ENCODE peak calls at places on chromosome 12, in four cellular contexts. One of them, this sample, is unnamed.

GRCh38 chr12:89162704-89163261 is 189.5 kb downstream of the DUSP6 start:
- DNase-seq in PC-3: peak
- DNase-seq in IMR-90: peak
- DNase-seq in GM23338: no peak
- DNase-seq in this sample: no peak

GRCh38 chr12:118986043-118986442 is 4.7 kb downstream of the SRRM4 start:
- DNase-seq in GM23338: peak
- DNase-seq in IMR-90: no peak
- DNase-seq in PC-3: no peak
- DNase-seq in this sample: no peak

GRCh38 chr12:93804392-93805179 is 127.4 kb downstream of the CRADD start:
- DNase-seq in GM23338: no peak
- DNase-seq in IMR-90: no peak
- DNase-seq in PC-3: no peak
- DNase-seq in this sample: no peak

GRCh38 chr12:105166736-105167135 is 59.2 kb downstream of the WASHC4 start:
- DNase-seq in GM23338: no peak
- DNase-seq in PC-3: no peak
- DNase-seq in IMR-90: peak
- DNase-seq in this sample: no peak

GRCh38 chr12:112175361-112176155 is 50.2 kb downstream of the TRAFD1 start:
- DNase-seq in PC-3: no peak
- DNase-seq in IMR-90: no peak
- DNase-seq in GM23338: no peak
- DNase-seq in this sample: no peak

GRCh38 chr12:100566887-100567637 is 6.4 kb upstream of the GAS2L3 start:
- DNase-seq in PC-3: peak
- DNase-seq in IMR-90: peak
- DNase-seq in GM23338: no peak
- DNase-seq in this sample: no peak

GRCh38 chr12:118237908-118238307 is 102.0 kb downstream of the PEBP1 start:
- DNase-seq in IMR-90: peak
- DNase-seq in PC-3: peak
- DNase-seq in GM23338: no peak
- DNase-seq in this sample: no peak

GRCh38 chr12:114774181-114774580 is 90.2 kb upstream of the TBX3 start:
- DNase-seq in IMR-90: peak
- DNase-seq in GM23338: no peak
- DNase-seq in PC-3: peak
- DNase-seq in this sample: no peak

GRCh38 chr12:5784626-5785130 is 160.4 kb downstream of the ANO2 start:
- DNase-seq in PC-3: no peak
- DNase-seq in IMR-90: no peak
- DNase-seq in GM23338: no peak
- DNase-seq in this sample: no peak

GRCh38 chr12:103348935-103349334 is 146.8 kb downstream of the C12orf42 start:
- DNase-seq in IMR-90: no peak
- DNase-seq in PC-3: no peak
- DNase-seq in GM23338: no peak
- DNase-seq in this sample: no peak

GRCh38 chr12:66740257-66740656 is 61.4 kb upstream of the GRIP1 start:
- DNase-seq in IMR-90: no peak
- DNase-seq in PC-3: peak
- DNase-seq in GM23338: no peak
- DNase-seq in this sample: no peak

GRCh38 chr12:83451189-83451588 is 764.5 kb downstream of the TMTC2 start:
- DNase-seq in IMR-90: no peak
- DNase-seq in GM23338: no peak
- DNase-seq in PC-3: no peak
- DNase-seq in this sample: no peak

GRCh38 chr12:24820872-24821271 is 128.0 kb downstream of the BCAT1 start:
- DNase-seq in PC-3: no peak
- DNase-seq in IMR-90: peak
- DNase-seq in GM23338: no peak
- DNase-seq in this sample: no peak

GRCh38 chr12:132222096-132222807 is 78.0 kb downstream of the NOC4L start:
- DNase-seq in GM23338: peak
- DNase-seq in PC-3: peak
- DNase-seq in IMR-90: peak
- DNase-seq in this sample: peak

DNA sequence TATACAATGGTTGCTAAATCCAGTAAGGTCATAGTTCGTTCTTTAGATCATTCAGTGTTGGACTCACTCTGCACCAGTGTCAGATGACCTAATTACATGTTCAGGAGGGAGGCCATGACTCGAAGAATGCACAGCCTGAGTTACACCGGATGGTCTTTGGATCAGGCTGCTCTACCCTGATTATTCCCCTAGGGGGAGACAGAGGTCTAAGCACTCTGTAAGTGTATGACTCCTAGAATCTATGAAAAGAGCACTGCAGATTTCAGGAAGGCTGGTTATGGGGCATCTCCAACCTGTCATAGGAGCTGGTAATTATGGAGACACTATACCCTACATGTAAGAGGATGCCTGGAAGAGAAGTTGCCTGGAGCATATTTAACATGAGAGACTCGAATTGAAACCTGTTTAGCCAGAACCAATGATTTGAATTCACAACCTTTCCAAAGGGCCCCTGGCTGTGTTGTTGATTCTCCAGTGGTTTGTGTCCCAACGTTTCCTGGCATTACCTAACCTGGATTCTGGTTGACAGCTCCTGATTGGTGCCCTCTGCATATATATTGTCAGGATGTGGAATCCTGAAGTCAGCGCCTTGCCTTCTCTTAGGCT is at the start of gene MUCL1:
- DNase-seq in GM23338: peak
- DNase-seq in IMR-90: peak
- DNase-seq in PC-3: peak
- DNase-seq in this sample: peak
- H2AFZ ChIP-seq in GM23338: no peak
- H2AFZ ChIP-seq in IMR-90: no peak
- H2AFZ ChIP-seq in PC-3: no peak
- H2AFZ ChIP-seq in this sample: no peak

GRCh38 chr12:98419101-98419794 is 96.1 kb upstream of the TMPO start:
- DNase-seq in GM23338: no peak
- DNase-seq in PC-3: no peak
- DNase-seq in IMR-90: no peak
- DNase-seq in this sample: no peak

GRCh38 chr12:98417303-98417702 is 98.1 kb upstream of the TMPO start:
- DNase-seq in PC-3: no peak
- DNase-seq in IMR-90: no peak
- DNase-seq in GM23338: no peak
- DNase-seq in this sample: no peak

GRCh38 chr12:98419795-98420402 is 95.5 kb upstream of the TMPO start:
- DNase-seq in GM23338: no peak
- DNase-seq in PC-3: no peak
- DNase-seq in IMR-90: no peak
- DNase-seq in this sample: no peak

GRCh38 chr12:98416845-98417244 is 98.5 kb upstream of the TMPO start:
- DNase-seq in IMR-90: peak
- DNase-seq in PC-3: peak
- DNase-seq in GM23338: peak
- DNase-seq in this sample: peak

GRCh38 chr12:98418357-98419075 is 96.9 kb upstream of the TMPO start:
- DNase-seq in IMR-90: peak
- DNase-seq in PC-3: peak
- DNase-seq in GM23338: peak
- DNase-seq in this sample: no peak
- H2AFZ ChIP-seq in IMR-90: peak
- H2AFZ ChIP-seq in PC-3: peak
- H2AFZ ChIP-seq in GM23338: peak
- H2AFZ ChIP-seq in this sample: no peak

GRCh38 chr12:106301611-106302321 is 767 bp upstream of the TCP11L2 start:
- DNase-seq in GM23338: peak
- DNase-seq in PC-3: peak
- DNase-seq in IMR-90: peak
- DNase-seq in this sample: peak
- H2AFZ ChIP-seq in GM23338: peak
- H2AFZ ChIP-seq in PC-3: peak
- H2AFZ ChIP-seq in IMR-90: peak
- H2AFZ ChIP-seq in this sample: peak

GRCh38 chr12:124967016-124967739 is 21.8 kb downstream of the DHX37 start:
- DNase-seq in GM23338: no peak
- DNase-seq in PC-3: no peak
- DNase-seq in IMR-90: no peak
- DNase-seq in this sample: no peak

GRCh38 chr12:124968656-124969055 is 20.3 kb downstream of the DHX37 start:
- DNase-seq in GM23338: no peak
- DNase-seq in IMR-90: no peak
- DNase-seq in PC-3: no peak
- DNase-seq in this sample: no peak

GRCh38 chr12:124964251-124964650 is 24.7 kb downstream of the DHX37 start:
- DNase-seq in IMR-90: no peak
- DNase-seq in PC-3: no peak
- DNase-seq in GM23338: no peak
- DNase-seq in this sample: no peak

GRCh38 chr12:124961055-124961454 is 27.9 kb downstream of the DHX37 start:
- DNase-seq in GM23338: no peak
- DNase-seq in PC-3: no peak
- DNase-seq in IMR-90: no peak
- DNase-seq in this sample: no peak

DNA sequence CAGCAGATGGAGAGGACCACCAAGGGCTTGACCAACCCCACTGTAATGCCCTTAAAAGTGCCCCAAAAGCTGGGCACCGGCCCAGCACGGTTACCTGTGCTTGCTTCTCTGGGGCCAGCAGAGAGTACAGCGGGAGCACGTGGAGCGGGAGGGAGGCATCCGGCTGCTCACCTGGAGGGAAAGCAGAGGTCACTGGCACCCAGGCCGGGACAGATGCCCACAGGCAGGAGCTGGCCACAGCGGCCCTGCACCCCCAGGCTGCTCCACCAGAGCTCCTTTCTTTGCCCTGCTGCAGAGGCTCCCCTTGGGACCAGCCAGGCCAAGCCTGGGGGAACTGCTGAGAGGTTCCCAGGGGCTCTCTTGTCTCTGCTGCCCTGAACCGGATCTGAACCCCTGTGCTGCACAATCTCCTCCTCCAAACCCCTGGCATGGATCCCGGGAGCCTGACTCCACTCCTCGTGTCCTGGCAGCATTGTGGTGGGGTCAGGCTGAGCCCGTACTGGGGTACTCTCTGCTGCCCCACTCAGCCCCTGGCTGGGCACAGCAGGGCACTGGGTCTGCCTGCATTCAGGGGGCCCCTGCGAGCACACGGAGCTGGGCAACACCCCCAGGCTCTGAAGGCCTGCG is 24.0 kb downstream of the DHX37 start:
- DNase-seq in IMR-90: no peak
- DNase-seq in GM23338: no peak
- DNase-seq in PC-3: no peak
- DNase-seq in this sample: no peak
- H2AFZ ChIP-seq in IMR-90: no peak
- H2AFZ ChIP-seq in GM23338: no peak
- H2AFZ ChIP-seq in PC-3: no peak
- H2AFZ ChIP-seq in this sample: no peak

GRCh38 chr12:8698132-8698829 is 490 bp downstream of the RIMKLB start:
- DNase-seq in PC-3: no peak
- DNase-seq in IMR-90: peak
- DNase-seq in GM23338: peak
- DNase-seq in this sample: no peak

GRCh38 chr12:8696402-8697100 is 1.2 kb upstream of the RIMKLB start:
- DNase-seq in PC-3: no peak
- DNase-seq in GM23338: peak
- DNase-seq in IMR-90: no peak
- DNase-seq in this sample: no peak

GRCh38 chr12:8697476-8698131 is at the start of gene RIMKLB:
- DNase-seq in PC-3: peak
- DNase-seq in IMR-90: peak
- DNase-seq in GM23338: peak
- DNase-seq in this sample: peak

GRCh38 chr12:8698830-8699330 is 1.1 kb downstream of the RIMKLB start:
- DNase-seq in PC-3: no peak
- DNase-seq in IMR-90: peak
- DNase-seq in GM23338: no peak
- DNase-seq in this sample: no peak

DNA sequence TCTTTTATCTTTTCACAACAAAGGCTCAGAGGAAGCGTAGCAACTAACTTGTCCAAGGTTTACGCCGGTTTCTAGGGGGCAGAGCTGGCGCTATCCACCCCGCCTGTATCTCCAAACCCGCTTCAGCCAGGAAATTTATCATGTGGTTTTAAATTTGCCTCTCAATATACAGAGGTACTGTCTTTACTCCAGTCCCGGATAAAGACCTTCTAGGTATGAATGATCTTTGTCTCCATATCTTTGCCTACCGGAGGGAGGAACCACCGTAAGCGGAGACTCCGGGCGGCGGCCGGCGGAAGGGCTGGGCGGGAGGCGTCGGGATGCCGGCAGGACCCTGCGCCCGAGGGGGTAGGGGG is 693 bp upstream of the RIMKLB start:
- DNase-seq in IMR-90: peak
- DNase-seq in GM23338: peak
- DNase-seq in PC-3: no peak
- DNase-seq in this sample: no peak
- H2AFZ ChIP-seq in IMR-90: peak
- H2AFZ ChIP-seq in GM23338: no peak
- H2AFZ ChIP-seq in PC-3: peak
- H2AFZ ChIP-seq in this sample: peak

DNA sequence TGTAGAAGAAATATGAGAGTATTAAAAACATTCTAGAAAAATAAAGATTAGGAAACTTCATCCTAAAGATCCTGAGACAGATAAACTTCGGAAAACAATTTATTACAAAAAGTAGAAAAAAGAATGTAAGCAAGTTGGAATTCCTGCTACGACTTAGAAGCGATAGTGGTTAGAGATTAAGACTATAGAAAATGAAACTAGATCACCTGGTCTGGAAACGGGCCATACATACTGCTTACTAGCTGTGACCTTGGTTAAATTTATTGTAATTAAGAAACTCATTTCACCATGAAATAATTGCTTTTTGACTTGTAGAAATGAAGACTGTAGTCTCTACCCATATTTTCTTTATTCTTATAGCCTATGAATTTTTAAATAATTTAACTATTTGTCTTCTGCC is 614.1 kb downstream of the SLC16A7 start:
- DNase-seq in IMR-90: no peak
- DNase-seq in GM23338: no peak
- DNase-seq in PC-3: peak
- DNase-seq in this sample: no peak
- H2AFZ ChIP-seq in IMR-90: no peak
- H2AFZ ChIP-seq in GM23338: no peak
- H2AFZ ChIP-seq in PC-3: peak
- H2AFZ ChIP-seq in this sample: no peak

DNA sequence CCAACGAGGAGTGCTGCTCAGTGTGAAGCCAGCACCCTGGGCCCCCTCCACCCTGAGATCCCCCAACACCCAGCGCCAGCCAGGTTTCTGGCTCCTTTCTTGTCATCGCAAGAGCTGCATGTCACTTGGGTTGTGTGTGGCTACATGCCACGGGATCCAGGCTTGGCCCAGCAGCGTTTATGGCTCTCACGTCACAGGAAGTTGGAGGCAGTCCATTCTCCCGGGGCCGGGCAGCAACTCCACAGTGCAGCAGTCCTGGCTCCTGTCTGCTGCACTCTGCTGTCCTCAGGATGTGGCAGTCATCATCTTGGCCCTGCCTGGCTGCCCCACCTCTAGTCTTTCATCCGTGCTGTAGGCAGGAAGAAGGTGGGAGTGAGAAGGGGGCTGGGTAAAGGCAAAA is 78.3 kb downstream of the AACS start:
- DNase-seq in IMR-90: peak
- DNase-seq in GM23338: no peak
- DNase-seq in PC-3: no peak
- DNase-seq in this sample: no peak
- H2AFZ ChIP-seq in IMR-90: peak
- H2AFZ ChIP-seq in GM23338: no peak
- H2AFZ ChIP-seq in PC-3: no peak
- H2AFZ ChIP-seq in this sample: no peak

This sample was measured in Karpas-422.